ENCODE peak calls at places on chromosomes 3 and 15, in seven cellular contexts. N is IMR-90, Q is heart left ventricle, T is cardiac muscle cell, W is K562, X is Caco-2, O is fibroblast of lung. D is an unnamed sample. For H3K9me3 and H3K4me1, the result is how much of the 10 kb centered on the place peaks cover.

GRCh38 chr3:111979689-111980025 is 831 bp downstream of the ABHD10 start:
- DNase-seq in N (no peak), Q (no peak), X (no peak), T (no peak), O (peak), W (no peak), D (no peak)

GRCh38 chr3:30743086-30743619 is 136.8 kb downstream of the TGFBR2 start:
- DNase-seq in X (no peak), N (no peak), W (no peak), O (no peak), T (no peak), Q (no peak), D (no peak)

GRCh38 chr3:156535162-156535627 is 19.7 kb downstream of the SSR3 start:
- DNase-seq in O (peak), N (peak), W (peak), T (peak), Q (no peak), X (peak), D (peak)

GRCh38 chr3:49745986-49746385 is 22.2 kb upstream of the GMPPB start:
- DNase-seq in Q (no peak), T (peak), W (no peak), X (no peak), N (peak), O (peak), D (no peak)

GRCh38 chr3:98750520-98750919 is 12.6 kb upstream of the ST3GAL6 start:
- DNase-seq in X (no peak), N (peak), Q (no peak), O (peak), T (no peak), W (no peak), D (no peak)

GRCh38 chr3:160678447-160678846 is 1.5 kb downstream of the ARL14 start:
- DNase-seq in W (no peak), N (no peak), T (no peak), X (peak), Q (no peak), O (no peak), D (no peak)

GRCh38 chr3:108089544-108089943 is 1.3 kb downstream of the CD47 start:
- DNase-seq in T (peak), O (peak), N (no peak), Q (no peak), X (no peak), W (no peak), D (no peak)

GRCh38 chr3:25045291-25045690 is 382.8 kb upstream of the RARB start:
- DNase-seq in O (peak), T (peak), N (no peak), X (no peak), W (no peak), Q (no peak), D (no peak)

GRCh38 chr3:12193485-12194165 is 34.9 kb upstream of the TIMP4 start:
- DNase-seq in N (peak), W (peak), T (peak), Q (no peak), X (no peak), O (peak), D (no peak)

GRCh38 chr3:166123576-166123975 is 286.4 kb upstream of the BCHE start:
- DNase-seq in Q (no peak), N (peak), T (no peak), W (no peak), X (no peak), O (peak), D (no peak)

GRCh38 chr3:123618768-123619484 is 34.1 kb upstream of the HACD2 start:
- DNase-seq in X (no peak), N (peak), T (peak), W (no peak), Q (peak), O (peak), D (peak)

GRCh38 chr15:33310481-33311311 is at the start of gene RYR3:
- DNase-seq in X (no peak), Q (no peak), W (no peak), T (peak), N (no peak), O (peak), D (peak)

GRCh38 chr3:196406806-196407470 is 25.3 kb downstream of the UBXN7 start:
- DNase-seq in W (peak), Q (no peak), N (peak), O (peak), T (peak), X (peak), D (peak)

GRCh38 chr3:189637755-189638154 is 6.6 kb downstream of the TP63 start:
- DNase-seq in X (no peak), N (no peak), W (no peak), Q (no peak), T (no peak), O (no peak), D (no peak)

GRCh38 chr3:171123913-171124312 is 97.4 kb upstream of the SLC2A2 start:
- DNase-seq in O (no peak), X (no peak), W (no peak), N (peak), T (peak), Q (no peak), D (no peak)

GRCh38 chr3:4723921-4724698 is 231.0 kb downstream of the ITPR1 start:
- DNase-seq in Q (no peak), T (no peak), N (no peak), W (no peak), O (no peak), X (no peak), D (no peak)

GRCh38 chr3:126887686-126888085 is 95.2 kb upstream of the PLXNA1 start:
- DNase-seq in Q (no peak), T (no peak), N (no peak), W (no peak), X (no peak), O (no peak), D (no peak)

GRCh38 chr15:98076021-98076816 is 115.7 kb downstream of the ARRDC4 start:
- DNase-seq in N (no peak), W (peak), T (no peak), Q (no peak), X (no peak), O (peak), D (no peak)

GRCh38 chr3:141448606-141449216 is 38.1 kb upstream of the RASA2 start:
- DNase-seq in O (peak), N (peak), W (no peak), X (no peak), Q (no peak), T (no peak), D (peak)

GRCh38 chr15:62390793-62391543 is 225.9 kb upstream of the C2CD4B start:
- DNase-seq in W (peak), X (peak), Q (peak), T (peak), O (peak), N (peak), D (peak)

GRCh38 chr3:128133273-128133883 is 9.8 kb upstream of the RUVBL1 start:
- DNase-seq in W (no peak), X (peak), N (peak), O (peak), Q (no peak), T (peak), D (peak)

GRCh38 chr3:41053220-41053619 is 146.1 kb upstream of the CTNNB1 start:
- DNase-seq in N (no peak), W (no peak), T (no peak), O (no peak), X (no peak), Q (no peak), D (no peak)

GRCh38 chr15:40511093-40511471 is 40.3 kb downstream of the CHST14 start:
- DNase-seq in X (no peak), W (no peak), N (no peak), T (peak), O (no peak), Q (no peak), D (no peak)

GRCh38 chr3:185537369-185537970 is 14.9 kb downstream of the LIPH start:
- DNase-seq in T (peak), Q (no peak), X (peak), W (peak), N (peak), O (peak), D (no peak)

GRCh38 chr3:63193647-63194046 is 84.5 kb upstream of the SYNPR start:
- DNase-seq in T (peak), Q (no peak), O (peak), W (peak), X (peak), N (no peak), D (no peak)

GRCh38 chr3:5002174-5002870 is 23.1 kb downstream of the BHLHE40 start:
- DNase-seq in N (no peak), T (no peak), O (no peak), Q (no peak), X (no peak), W (peak), D (no peak)

GRCh38 chr15:92807971-92808571 is 92.1 kb upstream of the CHD2 start:
- DNase-seq in N (no peak), Q (no peak), O (no peak), W (peak), X (peak), T (peak), D (no peak)

GRCh38 chr3:129413687-129414506 is 14.5 kb downstream of the EFCAB12 start:
- DNase-seq in W (peak), T (peak), X (no peak), O (peak), N (peak), Q (no peak), D (no peak)

GRCh38 chr3:7667774-7668173 is 806.9 kb downstream of the GRM7 start:
- DNase-seq in N (no peak), W (no peak), Q (no peak), O (no peak), X (no peak), T (no peak), D (no peak)

GRCh38 chr15:39581501-39582285 is 814 bp downstream of the THBS1 start:
- DNase-seq in N (peak), O (peak), T (peak), W (peak), Q (peak), X (peak), D (no peak)

GRCh38 chr15:71973366-71973765 is 144.6 kb downstream of the MYO9A start:
- DNase-seq in O (no peak), T (peak), W (no peak), X (no peak), N (no peak), Q (no peak), D (no peak)

GRCh38 chr3:81910244-81910852 is 148.9 kb upstream of the GBE1 start:
- DNase-seq in X (peak), W (peak), N (peak), O (peak), T (peak), Q (no peak), D (peak)

GRCh38 chr3:25448750-25449684 is 21.0 kb downstream of the RARB start:
- DNase-seq in X (no peak), T (peak), N (peak), W (no peak), O (peak), Q (peak), D (peak)

GRCh38 chr3:127645371-127646015 is 16.5 kb downstream of the PODXL2 start:
- DNase-seq in Q (no peak), X (no peak), N (no peak), T (no peak), W (no peak), O (no peak), D (no peak)

GRCh38 chr3:5430701-5431100 is 243.2 kb downstream of the EDEM1 start:
- DNase-seq in X (no peak), Q (no peak), T (no peak), O (no peak), N (no peak), W (no peak), D (no peak)

GRCh38 chr3:197749315-197749600 is 425 bp upstream of the FYTTD1 start:
- DNase-seq in O (peak), T (peak), N (peak), W (peak), Q (no peak), X (no peak), D (peak)

GRCh38 chr3:71930056-71930991 is 145.4 kb upstream of the PROK2 start:
- DNase-seq in Q (no peak), N (peak), T (peak), W (peak), X (peak), O (peak), D (peak)

GRCh38 chr3:53056442-53056841 is 10.6 kb upstream of the SFMBT1 start:
- DNase-seq in W (peak), T (no peak), Q (no peak), X (peak), N (peak), O (peak), D (no peak)

GRCh38 chr3:180590396-180590795 is 11.6 kb upstream of the TTC14 start:
- DNase-seq in O (no peak), Q (no peak), N (no peak), W (no peak), T (no peak), X (no peak), D (no peak)

GRCh38 chr15:74746389-74746788 is 2.3 kb upstream of the CYP1A2 start:
- DNase-seq in T (no peak), Q (no peak), W (no peak), N (no peak), O (no peak), X (no peak), D (no peak)

DNA sequence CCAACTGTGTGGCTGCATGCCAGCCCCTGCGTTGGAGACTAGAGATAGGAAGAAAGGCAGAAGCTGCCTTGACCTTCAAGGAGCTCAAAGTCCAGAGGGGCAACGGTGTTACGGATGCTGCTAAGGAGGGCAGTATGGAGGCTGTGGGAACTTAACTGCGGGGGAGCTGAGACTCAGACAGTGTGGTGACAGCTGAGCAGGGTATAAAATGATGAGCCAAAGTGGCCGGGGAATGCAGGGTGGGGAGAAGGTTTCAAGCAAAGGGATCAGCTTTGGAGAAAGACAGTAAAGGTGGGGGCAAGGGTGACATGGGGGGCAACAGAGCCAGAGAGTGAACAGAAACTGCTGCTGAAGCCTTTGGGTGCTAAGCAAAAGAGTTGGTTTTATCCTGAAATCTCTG is 6.2 kb upstream of the CYP1A2 start:
- DNase-seq in Q (no peak), O (no peak), X (no peak), W (no peak), N (no peak), T (no peak), D (no peak)
- H3K9me3 ChIP-seq in Q (under half), O (under half), X (under half), W (under half), N (under half), T (under half), D (under half)

DNA sequence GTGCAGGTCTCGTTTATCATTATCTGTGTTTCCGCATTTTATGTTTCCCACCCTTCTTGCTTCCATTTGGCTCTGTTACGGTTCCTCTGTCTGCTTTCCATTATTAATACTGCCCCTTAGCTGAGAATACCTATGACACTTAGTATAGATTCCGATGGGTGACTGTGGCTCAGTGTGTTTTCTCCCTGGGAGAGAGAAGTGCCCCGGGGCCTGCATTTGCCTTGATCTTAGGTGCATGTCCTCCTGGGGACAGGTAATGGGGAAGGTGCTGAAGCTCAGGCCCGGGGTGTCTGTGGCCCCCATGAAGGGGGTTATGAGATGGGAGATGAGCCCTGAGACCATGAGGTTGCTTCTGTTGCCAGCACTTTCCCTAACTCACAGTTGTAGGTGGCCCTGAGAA is 43.4 kb upstream of the PCSK6 start:
- DNase-seq in T (no peak), Q (no peak), W (no peak), X (no peak), O (no peak), N (no peak), D (no peak)
- H3K4me1 ChIP-seq in T (under half), Q (under half), W (under half), X (under half), O (under half), N (under half), D (under half)

GRCh38 chr3:13200465-13200864 is 127.2 kb upstream of the IQSEC1 start:
- DNase-seq in T (no peak), N (no peak), Q (peak), X (no peak), O (no peak), W (no peak), D (no peak)

GRCh38 chr3:13199006-13199776 is 126.0 kb upstream of the IQSEC1 start:
- DNase-seq in W (no peak), N (no peak), Q (peak), X (no peak), T (no peak), O (no peak), D (no peak)

GRCh38 chr3:13199899-13200451 is 126.7 kb upstream of the IQSEC1 start:
- DNase-seq in W (no peak), Q (peak), O (no peak), T (no peak), N (no peak), X (no peak), D (no peak)

GRCh38 chr3:13202744-13203397 is 129.6 kb upstream of the IQSEC1 start:
- DNase-seq in O (no peak), W (no peak), Q (peak), X (no peak), T (no peak), N (no peak), D (no peak)

GRCh38 chr3:13200951-13201350 is 127.7 kb upstream of the IQSEC1 start:
- DNase-seq in T (peak), Q (no peak), N (no peak), X (peak), O (no peak), W (peak), D (peak)
- TF ChIP-seq CTCF in T (no peak), Q (peak), N (peak), X (peak), O (no peak), W (peak), D (peak)

DNA sequence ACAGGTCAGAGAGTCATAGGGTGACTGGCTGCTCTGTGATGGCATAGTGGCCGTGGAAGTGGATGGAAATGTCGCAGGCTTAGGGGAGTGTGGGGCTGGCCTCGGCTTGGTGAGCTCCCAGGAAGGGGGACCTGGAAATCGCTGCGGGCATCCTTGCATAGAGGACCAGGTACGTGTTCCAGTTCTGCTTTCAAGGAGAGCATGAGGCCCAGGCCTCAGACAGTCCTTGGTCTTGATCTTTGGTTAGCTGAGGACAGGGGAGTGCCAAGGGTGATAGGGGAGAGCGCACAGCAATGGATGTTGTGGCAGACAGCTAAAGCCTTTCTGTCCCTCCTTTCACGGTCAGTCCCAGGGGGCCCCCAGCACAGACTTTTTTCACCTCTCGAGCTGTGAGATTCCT is 110.5 kb downstream of the SNRPN start:
- DNase-seq in X (no peak), W (no peak), N (no peak), T (no peak), Q (no peak), O (no peak), D (no peak)
- H3K9me3 ChIP-seq in X (half or more), W (under half), N (half or more), T (under half), Q (half or more), O (half or more), D (under half)

DNA sequence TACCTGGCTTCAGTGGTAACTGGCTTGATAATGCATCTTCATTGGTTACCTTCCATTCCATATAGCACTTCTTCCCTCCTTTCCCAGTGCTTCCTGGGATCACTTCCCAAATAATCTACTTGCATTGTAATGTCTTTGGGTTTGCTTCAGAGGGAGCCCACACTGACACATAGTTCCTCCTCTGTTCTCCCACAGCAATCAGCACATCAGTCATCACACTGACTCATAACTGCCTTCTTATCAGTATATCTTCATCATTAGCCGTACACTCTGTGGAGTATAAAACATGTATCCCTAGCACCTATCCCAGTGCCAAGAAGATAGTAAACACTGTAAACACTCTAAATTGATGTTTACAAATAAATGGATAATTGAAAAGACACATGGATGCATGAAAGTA is 91.4 kb upstream of the SCN10A start:
- DNase-seq in Q (no peak), W (no peak), T (no peak), O (no peak), N (peak), X (no peak), D (no peak)
- H3K4me1 ChIP-seq in Q (under half), W (under half), T (under half), O (under half), N (under half), X (under half), D (under half)

DNA sequence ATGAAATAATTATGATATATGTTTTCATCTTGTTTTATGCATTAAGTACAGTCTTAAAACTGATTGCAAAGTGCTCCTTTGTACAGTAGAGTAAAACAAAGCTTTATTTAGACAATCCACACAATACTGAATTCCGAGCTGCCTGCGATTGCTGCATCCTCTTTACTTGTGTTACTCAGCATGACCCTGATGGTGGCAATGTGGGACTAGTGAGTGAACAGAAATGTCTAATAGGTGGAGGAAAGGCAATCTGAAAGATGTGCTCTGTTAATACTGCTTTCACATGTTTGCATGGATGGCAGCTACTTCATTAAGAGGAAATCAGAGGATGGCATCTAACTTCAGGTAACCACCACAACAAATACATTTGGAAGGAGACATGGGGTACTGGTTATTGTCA is 930.4 kb upstream of the SEMA6D start:
- DNase-seq in X (no peak), O (no peak), T (no peak), W (no peak), N (no peak), Q (no peak), D (no peak)
- TF ChIP-seq CTCF in X (no peak), O (no peak), T (no peak), W (no peak), N (no peak), Q (peak), D (no peak)